ENCODE peak calls at places on chromosomes 7 and 10, in six cellular contexts. V is Calu3, A is foreskin fibroblast, B is heart right ventricle, E is IMR-90, X is cardiac muscle cell. Z is an unnamed sample.

GRCh38 chr10:70514591-70514990 is 36.0 kb downstream of the PALD1 start:
- DNase-seq in V (no peak), A (no peak), B (no peak), E (no peak), X (no peak), Z (no peak)

GRCh38 chr7:41287559-41288335 is 415.1 kb downstream of the INHBA start:
- DNase-seq in V (no peak), A (no peak), B (no peak), E (no peak), X (peak; percentile 6), Z (no peak)

GRCh38 chr10:97608991-97609561 is 19.6 kb downstream of the C10orf62 start:
- DNase-seq in V (no peak), A (no peak), B (peak; percentile 58), E (no peak), X (no peak), Z (no peak)

GRCh38 chr10:96229568-96230030 is 41.8 kb downstream of the BLNK start:
- DNase-seq in V (peak; percentile 75), A (peak; percentile 71), B (peak; percentile 68), E (peak; percentile 58), X (peak; percentile 81), Z (no peak)

GRCh38 chr10:114499630-114500190 is 95.4 kb upstream of the AFAP1L2 start:
- DNase-seq in V (no peak), A (no peak), B (no peak), E (no peak), X (no peak), Z (no peak)

GRCh38 chr10:79346012-79346340 is 1.3 kb upstream of the PPIF start:
- DNase-seq in V (no peak), A (no peak), B (peak; percentile 3), E (no peak), X (no peak), Z (no peak)

GRCh38 chr10:90890347-90890746 is 18.6 kb downstream of the RPP30 start:
- DNase-seq in V (no peak), A (no peak), B (no peak), E (peak; percentile 61), X (no peak), Z (no peak)

GRCh38 chr7:110857106-110857505 is 233.8 kb upstream of the LRRN3 start:
- DNase-seq in V (no peak), A (no peak), B (no peak), E (no peak), X (no peak), Z (no peak)

GRCh38 chr10:118369806-118370205 is 27.7 kb upstream of the FAM204A start:
- DNase-seq in V (no peak), A (peak; percentile 6), B (no peak), E (no peak), X (no peak), Z (no peak)

GRCh38 chr10:86950349-86950748 is 7.1 kb downstream of the MMRN2 start:
- DNase-seq in V (no peak), A (no peak), B (no peak), E (no peak), X (no peak), Z (no peak)

GRCh38 chr10:58956926-58957325 is 219.5 kb upstream of the PHYHIPL start:
- DNase-seq in V (no peak), A (peak; percentile 62), B (no peak), E (peak; percentile 3), X (no peak), Z (no peak)

GRCh38 chr7:30403477-30403876 is 75.1 kb downstream of the NOD1 start:
- DNase-seq in V (no peak), A (no peak), B (no peak), E (no peak), X (no peak), Z (no peak)

GRCh38 chr10:104353325-104354048 is at the start of gene CFAP58:
- DNase-seq in V (peak; percentile 91), A (peak; percentile 93), B (peak; percentile 92), E (peak; percentile 70), X (peak; percentile 95), Z (peak; percentile 96)

GRCh38 chr10:72595436-72595835 is 30.4 kb downstream of the MICU1 start:
- DNase-seq in V (no peak), A (no peak), B (no peak), E (no peak), X (no peak), Z (no peak)

GRCh38 chr10:44924261-44925040 is 13.3 kb downstream of the TMEM72 start:
- DNase-seq in V (no peak), A (no peak), B (no peak), E (no peak), X (no peak), Z (no peak)

GRCh38 chr10:75018873-75019272 is 92.6 kb upstream of the SAMD8 start:
- DNase-seq in V (no peak), A (no peak), B (no peak), E (no peak), X (no peak), Z (no peak)

GRCh38 chr7:149468208-149468607 is 7.3 kb upstream of the ZNF777 start:
- DNase-seq in V (no peak), A (no peak), B (no peak), E (no peak), X (peak; percentile 77), Z (no peak)
- TF ChIP-seq CTCF in V (no peak), A (no peak), B (no peak), E (no peak), X (no peak), Z (no peak)

GRCh38 chr7:100547872-100548271 is 8.9 kb downstream of the AGFG2 start:
- DNase-seq in V (no peak), A (no peak), B (peak; percentile 62), E (no peak), X (peak; percentile 90), Z (no peak)
- TF ChIP-seq CTCF in V (no peak), A (no peak), B (no peak), E (no peak), X (peak; percentile 11), Z (peak; percentile 12)

GRCh38 chr7:517848-518629 is 1.6 kb downstream of the PDGFA start:
- DNase-seq in V (no peak), A (peak; percentile 83), B (peak; percentile 66), E (peak; percentile 58), X (peak; percentile 83), Z (peak; percentile 94)

GRCh38 chr7:520503-521161 is 986 bp upstream of the PDGFA start:
- DNase-seq in V (no peak), A (peak; percentile 43), B (no peak), E (no peak), X (peak; percentile 53), Z (no peak)

GRCh38 chr7:519429-519973 is at the start of gene PDGFA:
- DNase-seq in V (peak; percentile 66), A (peak; percentile 71), B (no peak), E (peak; percentile 39), X (peak; percentile 73), Z (no peak)

GRCh38 chr7:519974-520458 is 370 bp upstream of the PDGFA start:
- DNase-seq in V (peak; percentile 80), A (peak; percentile 82), B (peak; percentile 57), E (peak; percentile 36), X (peak; percentile 74), Z (no peak)

GRCh38 chr7:518630-519428 is 817 bp downstream of the PDGFA start:
- DNase-seq in V (peak; percentile 84), A (peak; percentile 86), B (peak; percentile 84), E (peak; percentile 71), X (peak; percentile 88), Z (peak; percentile 93)
- TF ChIP-seq CTCF in V (no peak), A (no peak), B (no peak), E (no peak), X (no peak), Z (no peak)

GRCh38 chr7:32047075-32047474 is 23.1 kb downstream of the PDE1C start:
- DNase-seq in V (no peak), A (no peak), B (no peak), E (no peak), X (no peak), Z (no peak)

GRCh38 chr7:32049599-32049998 is 20.6 kb downstream of the PDE1C start:
- DNase-seq in V (no peak), A (no peak), B (no peak), E (no peak), X (no peak), Z (no peak)

GRCh38 chr7:32048970-32049369 is 21.2 kb downstream of the PDE1C start:
- DNase-seq in V (no peak), A (no peak), B (no peak), E (no peak), X (no peak), Z (no peak)

GRCh38 chr7:32045228-32045627 is 25.0 kb downstream of the PDE1C start:
- DNase-seq in V (no peak), A (no peak), B (no peak), E (no peak), X (no peak), Z (no peak)

DNA sequence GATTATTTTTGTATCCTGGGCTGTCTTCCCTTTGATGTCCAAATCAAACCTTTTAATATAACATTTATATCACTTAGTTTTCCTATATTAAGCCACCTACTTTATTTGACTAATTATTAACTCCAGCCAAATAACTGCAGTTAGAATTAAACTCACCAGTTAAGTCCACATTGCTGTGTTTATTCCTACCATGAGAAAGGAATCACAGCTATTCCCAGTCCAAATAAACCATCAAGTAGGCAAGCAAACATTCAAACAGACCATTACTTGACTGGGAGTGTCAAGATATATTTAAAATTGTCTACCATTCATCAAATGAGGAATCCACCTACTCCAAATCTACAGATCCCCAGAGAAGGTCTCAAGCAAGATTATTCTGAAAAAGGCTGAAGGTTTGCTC is 22.4 kb downstream of the PDE1C start:
- DNase-seq in V (no peak), A (no peak), B (no peak), E (peak; percentile 27), X (no peak), Z (no peak)
- TF ChIP-seq CTCF in V (no peak), A (no peak), B (no peak), E (no peak), X (no peak), Z (no peak)

DNA sequence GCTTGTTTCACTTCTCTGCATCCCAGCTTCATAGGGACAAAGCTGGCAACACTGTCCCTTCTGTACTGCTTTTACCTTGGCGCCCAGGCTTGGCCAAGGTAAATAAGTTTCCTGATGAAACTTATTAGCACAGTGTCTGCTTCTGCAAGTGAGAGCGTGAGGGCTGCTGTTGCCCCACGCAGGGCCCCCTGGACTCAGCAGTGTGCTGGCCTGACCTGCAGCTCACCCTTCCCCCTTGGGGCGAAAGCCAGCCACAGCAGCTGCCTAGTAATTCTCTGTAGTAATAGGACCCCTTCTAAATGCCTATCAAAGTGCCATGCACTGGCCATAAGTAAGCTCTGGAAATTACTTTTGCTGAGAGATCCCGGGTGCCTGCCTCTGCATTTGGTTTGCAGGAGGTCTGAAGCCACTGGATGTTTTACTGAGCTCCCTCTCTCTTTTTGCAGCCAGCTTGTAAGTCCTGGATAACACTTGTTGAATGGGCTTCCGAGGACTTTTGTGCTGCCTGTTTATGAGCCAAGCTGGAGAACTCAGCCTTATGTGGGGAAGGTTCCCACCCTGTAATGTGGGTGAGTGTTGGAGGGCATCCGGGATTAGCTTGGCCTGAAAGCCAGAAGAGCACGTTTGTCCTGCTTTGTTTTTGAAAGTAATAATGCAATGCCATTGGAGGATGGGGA is 294.0 kb downstream of the C7orf25 start:
- DNase-seq in V (no peak), A (peak; percentile 39), B (no peak), E (no peak), X (peak; percentile 9), Z (no peak)
- TF ChIP-seq CTCF in V (no peak), A (no peak), B (no peak), E (no peak), X (no peak), Z (no peak)

GRCh38 chr10:56469482-56469881 is 108.4 kb upstream of the ZWINT start:
- DNase-seq in V (no peak), A (no peak), B (no peak), E (no peak), X (no peak), Z (no peak)
- TF ChIP-seq CTCF in V (no peak), A (no peak), B (no peak), E (no peak), X (no peak), Z (no peak)

GRCh38 chr7:4849390-4849789 is 12.4 kb downstream of the PAPOLB start:
- DNase-seq in V (peak; percentile 55), A (peak; percentile 68), B (no peak), E (peak; percentile 26), X (peak; percentile 17), Z (no peak)
- TF ChIP-seq CTCF in V (peak; percentile 48), A (peak; percentile 37), B (peak; percentile 26), E (peak; percentile 24), X (peak; percentile 18), Z (no peak)